ENCODE peak calls at places on chromosome 17, in six cellular contexts. One of them, this sample, is unnamed.
A peak's percentile ranks its signal among the peaks of the same experiment; 100 is the strongest.

GRCh38 chr17:70661342-70662222 is 492.2 kb downstream of the KCNJ2 start:
- DNase-seq in WTC11: no peak
- DNase-seq in hepatocyte: peak; percentile 66
- DNase-seq in AG10803: peak; percentile 4
- DNase-seq in GM13977: no peak
- DNase-seq in NCI-H2081: peak; percentile 32
- DNase-seq in this sample: peak; percentile 59

GRCh38 chr17:48612456-48612853 is 1.6 kb upstream of the HOXB7 start:
- DNase-seq in WTC11: no peak
- DNase-seq in hepatocyte: no peak
- DNase-seq in AG10803: no peak
- DNase-seq in GM13977: no peak
- DNase-seq in NCI-H2081: peak; percentile 78
- DNase-seq in this sample: peak; percentile 57

GRCh38 chr17:82449136-82449882 is 1.2 kb downstream of the CYBC1 start:
- DNase-seq in WTC11: peak; percentile 42
- DNase-seq in hepatocyte: no peak
- DNase-seq in AG10803: no peak
- DNase-seq in GM13977: peak; percentile 82
- DNase-seq in NCI-H2081: no peak
- DNase-seq in this sample: no peak

GRCh38 chr17:62648954-62649294 is 21.5 kb downstream of the MRC2 start:
- DNase-seq in WTC11: peak; percentile 23
- DNase-seq in hepatocyte: no peak
- DNase-seq in AG10803: no peak
- DNase-seq in GM13977: no peak
- DNase-seq in NCI-H2081: no peak
- DNase-seq in this sample: no peak

GRCh38 chr17:30565073-30565935 is 88.1 kb downstream of the GOSR1 start:
- DNase-seq in WTC11: peak; percentile 50
- DNase-seq in hepatocyte: no peak
- DNase-seq in AG10803: no peak
- DNase-seq in GM13977: no peak
- DNase-seq in NCI-H2081: no peak
- DNase-seq in this sample: no peak

GRCh38 chr17:9729034-9729650 is 62.2 kb downstream of the DHRS7C start:
- DNase-seq in WTC11: no peak
- DNase-seq in hepatocyte: peak; percentile 66
- DNase-seq in AG10803: peak; percentile 58
- DNase-seq in GM13977: peak; percentile 76
- DNase-seq in NCI-H2081: peak; percentile 11
- DNase-seq in this sample: peak; percentile 7

GRCh38 chr17:77528516-77529327 is 388.0 kb downstream of the SEC14L1 start:
- DNase-seq in WTC11: peak; percentile 76
- DNase-seq in hepatocyte: peak; percentile 64
- DNase-seq in AG10803: no peak
- DNase-seq in GM13977: no peak
- DNase-seq in NCI-H2081: peak; percentile 83
- DNase-seq in this sample: no peak

GRCh38 chr17:57572062-57572461 is 173.0 kb downstream of the CCDC182 start:
- DNase-seq in WTC11: no peak
- DNase-seq in hepatocyte: no peak
- DNase-seq in AG10803: no peak
- DNase-seq in GM13977: no peak
- DNase-seq in NCI-H2081: peak; percentile 38
- DNase-seq in this sample: no peak

GRCh38 chr17:59520276-59520675 is 45.1 kb upstream of the DHX40 start:
- DNase-seq in WTC11: no peak
- DNase-seq in hepatocyte: no peak
- DNase-seq in AG10803: no peak
- DNase-seq in GM13977: no peak
- DNase-seq in NCI-H2081: no peak
- DNase-seq in this sample: no peak

GRCh38 chr17:42536372-42537155 is 523 bp downstream of the NAGLU start:
- DNase-seq in WTC11: peak; percentile 81
- DNase-seq in hepatocyte: peak; percentile 90
- DNase-seq in AG10803: peak; percentile 84
- DNase-seq in GM13977: peak; percentile 95
- DNase-seq in NCI-H2081: peak; percentile 95
- DNase-seq in this sample: peak; percentile 91

GRCh38 chr17:56833023-56833811 is 503 bp downstream of the C17orf67 start:
- DNase-seq in WTC11: peak; percentile 74
- DNase-seq in hepatocyte: peak; percentile 91
- DNase-seq in AG10803: peak; percentile 51
- DNase-seq in GM13977: peak; percentile 60
- DNase-seq in NCI-H2081: peak; percentile 81
- DNase-seq in this sample: peak; percentile 52

GRCh38 chr17:73240561-73240960 is 21.1 kb downstream of the CPSF4L start:
- DNase-seq in WTC11: no peak
- DNase-seq in hepatocyte: no peak
- DNase-seq in AG10803: no peak
- DNase-seq in GM13977: no peak
- DNase-seq in NCI-H2081: no peak
- DNase-seq in this sample: no peak

GRCh38 chr17:17161121-17161520 is 45.0 kb downstream of the PLD6 start:
- DNase-seq in WTC11: no peak
- DNase-seq in hepatocyte: no peak
- DNase-seq in AG10803: no peak
- DNase-seq in GM13977: no peak
- DNase-seq in NCI-H2081: no peak
- DNase-seq in this sample: no peak

GRCh38 chr17:73089918-73090317 is 2.6 kb downstream of the SLC39A11 start:
- DNase-seq in WTC11: no peak
- DNase-seq in hepatocyte: no peak
- DNase-seq in AG10803: no peak
- DNase-seq in GM13977: no peak
- DNase-seq in NCI-H2081: no peak
- DNase-seq in this sample: no peak

GRCh38 chr17:83129676-83130075 is 50.3 kb downstream of the METRNL start:
- DNase-seq in WTC11: no peak
- DNase-seq in hepatocyte: no peak
- DNase-seq in AG10803: no peak
- DNase-seq in GM13977: no peak
- DNase-seq in NCI-H2081: no peak
- DNase-seq in this sample: no peak

GRCh38 chr17:79617304-79617703 is 6.5 kb upstream of the RBFOX3 start:
- DNase-seq in WTC11: no peak
- DNase-seq in hepatocyte: no peak
- DNase-seq in AG10803: no peak
- DNase-seq in GM13977: no peak
- DNase-seq in NCI-H2081: no peak
- DNase-seq in this sample: no peak

GRCh38 chr17:8683355-8683754 is 52.8 kb upstream of the MYH10 start:
- DNase-seq in WTC11: no peak
- DNase-seq in hepatocyte: no peak
- DNase-seq in AG10803: no peak
- DNase-seq in GM13977: no peak
- DNase-seq in NCI-H2081: no peak
- DNase-seq in this sample: no peak

GRCh38 chr17:68344701-68345136 is 53.4 kb downstream of the ARSG start:
- DNase-seq in WTC11: no peak
- DNase-seq in hepatocyte: no peak
- DNase-seq in AG10803: no peak
- DNase-seq in GM13977: no peak
- DNase-seq in NCI-H2081: no peak
- DNase-seq in this sample: no peak

GRCh38 chr17:73591278-73592078 is 52.8 kb downstream of the SDK2 start:
- DNase-seq in WTC11: no peak
- DNase-seq in hepatocyte: no peak
- DNase-seq in AG10803: no peak
- DNase-seq in GM13977: no peak
- DNase-seq in NCI-H2081: no peak
- DNase-seq in this sample: no peak

GRCh38 chr17:63652106-63652505 is 29.9 kb downstream of the MAP3K3 start:
- DNase-seq in WTC11: no peak
- DNase-seq in hepatocyte: no peak
- DNase-seq in AG10803: no peak
- DNase-seq in GM13977: no peak
- DNase-seq in NCI-H2081: no peak
- DNase-seq in this sample: no peak

GRCh38 chr17:64564098-64564497 is 57.3 kb downstream of the CEP95 start:
- DNase-seq in WTC11: no peak
- DNase-seq in hepatocyte: no peak
- DNase-seq in AG10803: no peak
- DNase-seq in GM13977: no peak
- DNase-seq in NCI-H2081: no peak
- DNase-seq in this sample: no peak

GRCh38 chr17:42950044-42950783 is 14.0 kb downstream of the AARSD1 start:
- DNase-seq in WTC11: no peak
- DNase-seq in hepatocyte: no peak
- DNase-seq in AG10803: no peak
- DNase-seq in GM13977: no peak
- DNase-seq in NCI-H2081: no peak
- DNase-seq in this sample: no peak

GRCh38 chr17:76075364-76076099 is 951 bp downstream of the GALR2 start:
- DNase-seq in WTC11: peak; percentile 73
- DNase-seq in hepatocyte: no peak
- DNase-seq in AG10803: no peak
- DNase-seq in GM13977: no peak
- DNase-seq in NCI-H2081: no peak
- DNase-seq in this sample: no peak

GRCh38 chr17:45164734-45165269 is 3.1 kb downstream of the HEXIM2 start:
- DNase-seq in WTC11: no peak
- DNase-seq in hepatocyte: no peak
- DNase-seq in AG10803: no peak
- DNase-seq in GM13977: no peak
- DNase-seq in NCI-H2081: no peak
- DNase-seq in this sample: no peak

GRCh38 chr17:10713336-10713735 is 15.9 kb downstream of the ADPRM start:
- DNase-seq in WTC11: no peak
- DNase-seq in hepatocyte: no peak
- DNase-seq in AG10803: no peak
- DNase-seq in GM13977: no peak
- DNase-seq in NCI-H2081: no peak
- DNase-seq in this sample: no peak

GRCh38 chr17:76004750-76005262 is 4.2 kb downstream of the CDK3 start:
- DNase-seq in WTC11: no peak
- DNase-seq in hepatocyte: no peak
- DNase-seq in AG10803: no peak
- DNase-seq in GM13977: no peak
- DNase-seq in NCI-H2081: no peak
- DNase-seq in this sample: no peak

GRCh38 chr17:30805944-30806456 is 18.5 kb downstream of the CRLF3 start:
- DNase-seq in WTC11: no peak
- DNase-seq in hepatocyte: no peak
- DNase-seq in AG10803: no peak
- DNase-seq in GM13977: no peak
- DNase-seq in NCI-H2081: no peak
- DNase-seq in this sample: no peak

GRCh38 chr17:1532836-1533602 is 16.6 kb upstream of the INPP5K start:
- DNase-seq in WTC11: peak; percentile 75
- DNase-seq in hepatocyte: no peak
- DNase-seq in AG10803: no peak
- DNase-seq in GM13977: no peak
- DNase-seq in NCI-H2081: no peak
- DNase-seq in this sample: no peak

GRCh38 chr17:36665417-36665816 is 64.0 kb downstream of the MRM1 start:
- DNase-seq in WTC11: no peak
- DNase-seq in hepatocyte: peak; percentile 25
- DNase-seq in AG10803: no peak
- DNase-seq in GM13977: no peak
- DNase-seq in NCI-H2081: no peak
- DNase-seq in this sample: no peak

GRCh38 chr17:13943859-13944258 is 125.4 kb upstream of the COX10 start:
- DNase-seq in WTC11: no peak
- DNase-seq in hepatocyte: no peak
- DNase-seq in AG10803: no peak
- DNase-seq in GM13977: no peak
- DNase-seq in NCI-H2081: no peak
- DNase-seq in this sample: no peak

GRCh38 chr17:65733314-65733713 is 171.9 kb upstream of the AXIN2 start:
- DNase-seq in WTC11: no peak
- DNase-seq in hepatocyte: no peak
- DNase-seq in AG10803: no peak
- DNase-seq in GM13977: no peak
- DNase-seq in NCI-H2081: no peak
- DNase-seq in this sample: no peak

This sample was measured in LHCN-M2.